ENCODE peak calls at places on chromosomes 13 and 19, in six cellular contexts. N, O, J, U, A and V are unnamed samples.

GRCh38 chr19:12052057-12052570 is 647 bp downstream of the ZNF878 start:
- DNase-seq in N (peak; percentile 7), O (no peak), J (no peak), U (peak; percentile 12), A (no peak), V (no peak)

GRCh38 chr13:71863249-71863648 is 3.8 kb downstream of the DACH1 start:
- DNase-seq in N (no peak), O (no peak), J (no peak), U (no peak), A (no peak), V (no peak)

GRCh38 chr19:55173186-55173716 is 6.8 kb upstream of the DNAAF3 start:
- DNase-seq in N (no peak), O (no peak), J (no peak), U (no peak), A (no peak), V (no peak)

GRCh38 chr13:40094056-40094455 is 438.6 kb downstream of the COG6 start:
- DNase-seq in N (no peak), O (no peak), J (no peak), U (no peak), A (no peak), V (no peak)

GRCh38 chr19:1864480-1865171 is 1.2 kb upstream of the KLF16 start:
- DNase-seq in N (peak; percentile 69), O (no peak), J (no peak), U (peak; percentile 88), A (peak; percentile 82), V (peak; percentile 91)

GRCh38 chr13:21672811-21673591 is 2.1 kb downstream of the FGF9 start:
- DNase-seq in N (no peak), O (no peak), J (no peak), U (no peak), A (no peak), V (no peak)

GRCh38 chr13:20383058-20383457 is 142.6 kb downstream of the CRYL1 start:
- DNase-seq in N (no peak), O (no peak), J (no peak), U (no peak), A (no peak), V (no peak)

GRCh38 chr13:108917581-108917980 is 288.2 kb downstream of the MYO16 start:
- DNase-seq in N (peak; percentile 66), O (no peak), J (no peak), U (no peak), A (no peak), V (no peak)

GRCh38 chr13:51015973-51016372 is 95.1 kb downstream of the C13orf42 start:
- DNase-seq in N (no peak), O (no peak), J (no peak), U (no peak), A (no peak), V (no peak)